ENCODE peak calls at places on chromosome 3, in five cellular contexts. G, D, W, A and Y are unnamed samples.

GRCh38 chr3:157300091-157300490 is 136.6 kb upstream of the PTX3 start:
- DNase-seq in G (no peak), D (no peak), W (no peak), A (no peak), Y (no peak)

GRCh38 chr3:42190701-42191442 is 75.1 kb downstream of the CCK start:
- DNase-seq in G (peak; percentile 52), D (peak; percentile 69), W (no peak), A (peak; percentile 82), Y (no peak)

GRCh38 chr3:150235799-150236198 is 172.3 kb upstream of the TSC22D2 start:
- DNase-seq in G (no peak), D (no peak), W (no peak), A (no peak), Y (no peak)

GRCh38 chr3:189123595-189124387 is 48.0 kb upstream of the TPRG1 start:
- DNase-seq in G (peak; percentile 73), D (no peak), W (no peak), A (peak; percentile 65), Y (no peak)

GRCh38 chr3:135558150-135558549 is 407.4 kb upstream of the PPP2R3A start:
- DNase-seq in G (no peak), D (no peak), W (no peak), A (no peak), Y (no peak)

GRCh38 chr3:177061382-177061781 is 135.9 kb downstream of the TBL1XR1 start:
- DNase-seq in G (no peak), D (no peak), W (no peak), A (no peak), Y (no peak)

GRCh38 chr3:152069871-152070270 is 196.4 kb downstream of the SUCNR1 start:
- DNase-seq in G (no peak), D (no peak), W (no peak), A (no peak), Y (no peak)

GRCh38 chr3:156321934-156322333 is 201.6 kb downstream of the KCNAB1 start:
- DNase-seq in G (no peak), D (no peak), W (no peak), A (no peak), Y (no peak)

GRCh38 chr3:89426060-89426459 is 318.6 kb downstream of the EPHA3 start:
- DNase-seq in G (no peak), D (no peak), W (no peak), A (no peak), Y (no peak)

GRCh38 chr3:28171962-28172361 is 69.5 kb upstream of the CMC1 start:
- DNase-seq in G (no peak), D (no peak), W (no peak), A (no peak), Y (no peak)
- H3K4me3 ChIP-seq in G (no peak overlapping the region), D (no peak overlapping the region), W (no peak overlapping the region), A (no peak overlapping the region), Y (no peak overlapping the region)

GRCh38 chr3:126995254-126995770 is 12.4 kb downstream of the PLXNA1 start:
- DNase-seq in G (no peak), D (no peak), W (no peak), A (peak; percentile 38), Y (no peak)
- TF ChIP-seq CTCF in G (no peak), D (no peak), W (no peak), A (no peak), Y (no peak)

DNA sequence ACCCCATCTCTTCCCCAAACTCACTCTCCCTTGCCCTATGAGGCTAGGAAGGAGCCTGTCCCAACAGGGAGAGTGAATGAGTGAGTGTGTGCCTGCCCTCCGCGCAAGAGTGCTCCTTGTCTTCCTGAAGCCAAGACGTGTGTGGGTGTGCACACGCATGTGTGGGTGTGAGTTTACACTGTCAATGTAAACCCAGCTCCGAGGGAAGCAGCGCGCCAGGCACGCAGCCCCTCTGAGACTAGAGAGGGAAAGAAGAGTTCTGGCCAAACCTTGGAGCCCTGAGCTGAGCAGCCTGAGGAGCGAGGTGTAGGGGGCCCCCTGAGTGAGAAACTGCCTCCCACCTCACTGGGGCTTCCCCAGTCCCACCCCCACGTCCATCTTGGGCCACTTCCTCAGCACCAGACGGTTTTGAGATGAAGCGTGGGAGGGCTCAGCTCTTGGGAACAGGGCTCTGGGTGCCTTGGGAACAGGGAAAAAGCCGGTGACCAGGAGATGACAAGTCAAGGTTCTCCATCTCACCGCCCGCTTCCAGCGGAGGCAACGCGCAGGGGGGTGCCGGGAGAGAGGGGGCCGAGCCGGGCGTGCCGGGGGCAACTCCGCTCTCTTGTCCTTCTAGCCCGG is 5.1 kb downstream of the MECOM start:
- DNase-seq in G (peak; percentile 38), D (no peak), W (no peak), A (no peak), Y (no peak)
- H3K27me3 ChIP-seq in G (peaks cover 52% of the 10 kb centered on the region), D (peaks cover 35% of the 10 kb centered on the region), W (peaks cover 61% of the 10 kb centered on the region), A (no peaks in the 10 kb centered on the region), Y (peaks cover 25% of the 10 kb centered on the region)

GRCh38 chr3:46578973-46579755 is 13.1 kb upstream of the LRRC2 start:
- DNase-seq in G (no peak), D (no peak), W (no peak), A (no peak), Y (no peak)

GRCh38 chr3:46580675-46581074 is 14.6 kb upstream of the LRRC2 start:
- DNase-seq in G (no peak), D (no peak), W (no peak), A (no peak), Y (no peak)

GRCh38 chr3:46576899-46577298 is 10.8 kb upstream of the LRRC2 start:
- DNase-seq in G (no peak), D (no peak), W (no peak), A (no peak), Y (no peak)

GRCh38 chr3:46576386-46576785 is 10.3 kb upstream of the LRRC2 start:
- DNase-seq in G (no peak), D (no peak), W (no peak), A (no peak), Y (no peak)

DNA sequence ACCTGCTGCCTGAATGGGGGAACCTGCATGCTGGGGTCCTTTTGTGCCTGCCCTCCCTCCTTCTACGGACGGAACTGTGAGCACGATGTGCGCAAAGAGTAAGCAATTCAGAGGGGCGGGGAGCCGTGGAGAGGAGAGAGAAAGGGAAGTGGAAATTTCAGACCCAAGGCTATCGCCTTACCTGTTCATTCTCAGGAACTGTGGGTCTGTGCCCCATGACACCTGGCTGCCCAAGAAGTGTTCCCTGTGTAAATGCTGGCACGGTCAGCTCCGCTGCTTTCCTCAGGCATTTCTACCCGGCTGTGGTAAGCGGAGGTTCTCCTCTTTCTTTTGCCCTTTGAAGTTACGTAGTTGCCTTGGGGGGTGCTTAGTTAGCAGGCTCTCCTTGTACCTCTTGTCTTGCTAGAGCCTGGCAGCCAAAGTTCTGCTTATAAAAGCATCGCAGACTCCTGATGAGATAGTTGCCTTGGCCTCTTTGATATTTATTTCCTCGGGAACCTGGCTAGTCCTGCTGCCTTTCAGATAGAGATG is 13.7 kb upstream of the LRRC2 start:
- DNase-seq in G (no peak), D (no peak), W (no peak), A (peak; percentile 10), Y (no peak)
- H3K4me3 ChIP-seq in G (no peak overlapping the region), D (no peak overlapping the region), W (no peak overlapping the region), A (no peak overlapping the region), Y (no peak overlapping the region)

DNA sequence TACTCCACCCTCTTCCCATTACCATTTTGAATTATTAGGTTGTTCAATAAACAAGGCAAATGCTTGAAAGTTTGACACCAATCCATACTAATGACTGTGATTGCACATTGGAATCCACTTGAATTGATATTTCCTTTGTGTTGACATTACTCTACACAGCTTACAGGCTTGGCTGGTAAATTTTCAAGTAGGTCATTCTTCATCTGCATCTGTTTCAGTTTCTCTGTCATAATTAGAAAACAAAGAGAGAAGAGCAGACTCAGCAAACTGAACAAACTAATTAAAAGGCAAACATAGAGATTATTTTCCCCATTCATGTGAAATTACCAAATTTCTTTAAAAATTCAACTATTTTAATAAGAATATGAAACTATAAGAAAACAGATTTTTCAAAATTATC is 732.9 kb upstream of the BCHE start:
- DNase-seq in G (no peak), D (no peak), W (no peak), A (no peak), Y (no peak)
- TF ChIP-seq CTCF in G (no peak), D (no peak), W (no peak), A (no peak), Y (no peak)